ENCODE peak calls at places on chromosomes 7 and 10, in eight cellular contexts. Y is Peyer's patch; L is activated B cell treated with CpG ODN at 0.5 μM for 24 hours; R is brain microvascular endothelial cell; U is fibroblast of the aortic adventitia; F is activated CD8-positive, alpha-beta T cell treated with anti-CD3 and anti-CD28 coated beads for 36 hours; I is A549; M is nephron progenitor cell. E is an unnamed sample.

GRCh38 chr7:98049034-98049433 is 57.6 kb upstream of the LMTK2 start:
- DNase-seq in L (no peak), U (no peak), Y (no peak), R (no peak), M (no peak), F (no peak), I (no peak), E (no peak)

GRCh38 chr10:5468262-5469106 is 30.9 kb downstream of the CALML5 start:
- DNase-seq in L (no peak), R (no peak), Y (no peak), M (no peak), I (no peak), F (no peak), U (no peak), E (no peak)

GRCh38 chr7:140297192-140297591 is 101.1 kb downstream of the SLC37A3 start:
- DNase-seq in M (no peak), Y (no peak), R (no peak), F (no peak), U (no peak), I (no peak), L (no peak), E (no peak)

GRCh38 chr7:2169923-2170575 is 62.7 kb downstream of the MAD1L1 start:
- DNase-seq in I (no peak), U (no peak), Y (no peak), F (no peak), M (no peak), R (no peak), L (no peak), E (no peak)

GRCh38 chr7:150668472-150668911 is 17.0 kb upstream of the GIMAP2 start:
- DNase-seq in I (no peak), U (no peak), Y (no peak), M (no peak), L (no peak), R (no peak), F (peak), E (peak)

GRCh38 chr7:139108256-139109187 is 998 bp downstream of the ZC3HAV1 start:
- DNase-seq in F (peak), U (peak), Y (peak), R (peak), L (peak), M (peak), I (peak), E (no peak)

GRCh38 chr7:20331231-20331880 is 656 bp downstream of the ITGB8 start:
- DNase-seq in M (peak), I (peak), Y (peak), L (peak), R (peak), U (no peak), F (peak), E (no peak)

GRCh38 chr7:1095621-1096155 is 7.8 kb downstream of the GPER1 start:
- DNase-seq in M (no peak), L (no peak), F (no peak), R (no peak), U (no peak), I (no peak), Y (no peak), E (no peak)

GRCh38 chr7:26630941-26631580 is 233.3 kb downstream of the SKAP2 start:
- DNase-seq in Y (no peak), U (no peak), R (no peak), M (no peak), L (no peak), F (no peak), I (no peak), E (no peak)

GRCh38 chr7:147937428-147937827 is 653.1 kb upstream of the C7orf33 start:
- DNase-seq in U (no peak), M (no peak), F (no peak), I (no peak), R (no peak), L (no peak), Y (no peak), E (no peak)

GRCh38 chr10:8296090-8296741 is 241.7 kb downstream of the GATA3 start:
- DNase-seq in I (no peak), L (no peak), U (no peak), Y (no peak), M (peak), F (no peak), R (no peak), E (no peak)

GRCh38 chr10:8568401-8568800 is 513.9 kb downstream of the GATA3 start:
- DNase-seq in L (no peak), F (no peak), R (no peak), U (no peak), M (no peak), I (no peak), Y (no peak), E (no peak)

GRCh38 chr7:76011437-76011836 is 17.0 kb upstream of the TMEM120A start:
- DNase-seq in M (no peak), U (peak), L (no peak), F (no peak), Y (no peak), I (no peak), R (peak), E (no peak)

GRCh38 chr10:105742184-105742583 is 1101.1 kb downstream of the SORCS3 start:
- DNase-seq in R (no peak), L (no peak), M (no peak), I (no peak), U (no peak), Y (no peak), F (no peak), E (no peak)

GRCh38 chr7:5662776-5663175 is 118.7 kb downstream of the RNF216 start:
- DNase-seq in M (no peak), F (no peak), I (no peak), R (no peak), U (no peak), Y (no peak), L (no peak), E (no peak)

GRCh38 chr10:132303361-132304115 is 4.2 kb downstream of the STK32C start:
- DNase-seq in R (no peak), L (no peak), F (no peak), M (no peak), I (no peak), Y (no peak), U (no peak), E (no peak)

GRCh38 chr7:69775231-69775771 is 177.0 kb downstream of the AUTS2 start:
- DNase-seq in R (peak), Y (no peak), L (no peak), I (peak), U (peak), M (no peak), F (no peak), E (no peak)

GRCh38 chr10:13949844-13950542 is 363.2 kb downstream of the PRPF18 start:
- DNase-seq in M (no peak), Y (no peak), U (peak), R (peak), F (no peak), I (no peak), L (no peak), E (no peak)

DNA sequence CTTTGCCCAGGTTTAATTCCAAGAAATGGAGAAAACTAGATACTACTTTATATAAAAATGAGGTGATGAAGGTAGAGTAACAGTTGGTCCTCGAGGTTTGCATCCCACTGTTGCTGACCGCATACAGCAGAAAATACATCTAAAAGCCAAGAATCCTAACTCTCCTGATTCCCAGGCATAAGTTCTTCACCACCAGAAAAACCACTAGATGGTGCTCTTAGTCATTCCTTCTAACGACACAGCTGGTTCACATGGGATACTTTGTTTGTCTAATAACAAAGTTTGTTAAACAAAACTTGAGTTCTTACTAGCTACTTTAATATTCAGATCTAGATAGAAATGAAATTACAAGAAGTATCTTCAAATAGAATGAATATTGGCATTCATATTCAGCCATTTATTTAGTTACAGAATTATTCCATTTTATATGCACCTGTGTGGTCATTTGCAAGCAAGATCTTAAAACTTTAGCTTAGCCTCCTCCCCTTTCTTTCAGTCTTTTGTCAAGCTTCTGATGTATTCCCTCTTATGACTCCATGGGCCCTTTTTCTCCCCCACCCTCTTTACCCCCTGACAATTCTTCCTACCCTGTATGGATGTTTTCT is 54.1 kb upstream of the CYP26C1 start:
- DNase-seq in F (no peak), Y (no peak), I (peak), U (peak), R (peak), M (peak), L (no peak), E (no peak)
- TF ChIP-seq CTCF in F (peak), Y (peak), I (peak), U (peak), R (peak), M (peak), L (no peak), E (no peak)

GRCh38 chr10:122029503-122030199 is 40.7 kb downstream of the TACC2 start:
- DNase-seq in Y (no peak), U (no peak), I (peak), R (no peak), L (no peak), F (no peak), M (no peak), E (no peak)

GRCh38 chr10:122034149-122034756 is 45.3 kb downstream of the TACC2 start:
- DNase-seq in I (peak), U (no peak), M (no peak), Y (no peak), L (no peak), F (no peak), R (no peak), E (no peak)

GRCh38 chr10:122033224-122033926 is 44.4 kb downstream of the TACC2 start:
- DNase-seq in F (no peak), U (no peak), L (no peak), R (no peak), M (no peak), Y (no peak), I (peak), E (no peak)

DNA sequence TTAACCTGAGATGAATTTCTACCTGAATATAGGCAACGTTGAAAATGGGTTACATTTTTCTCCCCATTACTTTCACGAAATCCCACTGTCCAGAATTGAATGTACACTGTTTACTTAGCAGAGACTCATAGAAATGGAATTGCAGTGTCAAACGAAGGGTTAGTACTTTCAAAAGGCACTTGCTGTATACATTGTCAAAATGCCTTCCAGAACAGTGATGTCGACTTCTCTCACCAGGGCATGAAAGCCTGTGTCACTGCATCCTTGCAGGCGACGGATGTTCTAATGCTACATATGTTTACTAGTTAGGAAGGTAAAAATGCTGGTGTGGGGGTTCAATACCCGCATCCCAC is 41.2 kb downstream of the TACC2 start:
- DNase-seq in L (no peak), I (peak), Y (no peak), U (no peak), F (no peak), M (no peak), R (no peak), E (no peak)
- TF ChIP-seq CTCF in L (no peak), I (no peak), Y (no peak), U (no peak), F (no peak), M (no peak), R (no peak), E (no peak)

GRCh38 chr10:67306588-67307205 is 380.9 kb downstream of the LRRTM3 start:
- DNase-seq in Y (no peak), M (no peak), U (no peak), F (no peak), L (no peak), R (peak), I (peak), E (no peak)
- TF ChIP-seq CTCF in Y (no peak), M (peak), U (no peak), F (peak), L (no peak), R (peak), I (peak), E (no peak)

GRCh38 chr7:91046322-91047088 is 217.7 kb upstream of the FZD1 start:
- DNase-seq in U (peak), F (no peak), M (no peak), Y (no peak), L (no peak), I (no peak), R (no peak), E (no peak)
- TF ChIP-seq CTCF in U (peak), F (no peak), M (no peak), Y (no peak), L (no peak), I (peak), R (peak), E (no peak)

E was measured in natural killer cell.